ENCODE peak calls at places on chromosomes 2 and 18, in nine cellular contexts. F is NAMALWA; H is heart right ventricle; A is EH; N is tibial nerve; C is M059J; I is iris pigment epithelial cell; Q is brain microvascular endothelial cell; W is activated CD4-positive, alpha-beta T cell treated with anti-CD3 and anti-CD28 coated beads, Interleukin-2, amount 10 ng/mL, durations not matched to agents 24 days and 14 days. V is an unnamed sample.

GRCh38 chr2:172893654-172894053 is 158.0 kb downstream of the RAPGEF4 start:
- DNase-seq in W (no peak), N (no peak), H (no peak), Q (no peak), C (no peak), A (no peak), F (no peak), I (no peak), V (no peak)

GRCh38 chr2:170715932-170716777 is 1.0 kb downstream of the SP5 start:
- DNase-seq in I (no peak), F (no peak), C (no peak), H (peak), Q (no peak), A (no peak), N (no peak), W (no peak), V (no peak)

GRCh38 chr2:73822991-73823390 is 5.8 kb upstream of the STAMBP start:
- DNase-seq in I (no peak), W (no peak), A (no peak), F (peak), N (no peak), Q (no peak), C (no peak), H (no peak), V (no peak)

GRCh38 chr18:8114480-8114879 is 494.8 kb upstream of the RAB12 start:
- DNase-seq in N (no peak), C (no peak), W (no peak), H (no peak), A (no peak), F (no peak), Q (no peak), I (no peak), V (no peak)

GRCh38 chr2:33848486-33848885 is 249.4 kb upstream of the FAM98A start:
- DNase-seq in F (no peak), W (no peak), N (no peak), A (peak), Q (peak), C (peak), I (peak), H (no peak), V (no peak)

GRCh38 chr2:64274399-64275173 is 130.4 kb upstream of the PELI1 start:
- DNase-seq in Q (no peak), I (peak), W (no peak), C (peak), F (no peak), H (no peak), N (no peak), A (no peak), V (no peak)

GRCh38 chr2:219573166-219573565 is 1.1 kb downstream of the INHA start:
- DNase-seq in I (no peak), H (no peak), F (no peak), N (no peak), C (no peak), Q (no peak), W (no peak), A (no peak), V (no peak)

GRCh38 chr2:145203931-145204330 is 684.0 kb upstream of the ZEB2 start:
- DNase-seq in W (no peak), Q (no peak), F (no peak), N (no peak), H (no peak), I (no peak), A (no peak), C (no peak), V (no peak)

GRCh38 chr2:241357531-241357930 is 1.4 kb downstream of the FARP2 start:
- DNase-seq in Q (no peak), A (no peak), C (no peak), F (no peak), H (no peak), W (no peak), I (no peak), N (no peak), V (no peak)

GRCh38 chr2:231674587-231675334 is 33.6 kb upstream of the PTMA start:
- DNase-seq in Q (no peak), F (peak), N (peak), I (peak), C (peak), W (peak), A (peak), H (peak), V (peak)

GRCh38 chr18:79695269-79695668 is 15.7 kb downstream of the CTDP1 start:
- DNase-seq in H (no peak), I (peak), A (no peak), N (no peak), F (no peak), C (no peak), Q (peak), W (no peak), V (no peak)

GRCh38 chr2:3665886-3666612 is 8.0 kb downstream of the ALLC start:
- DNase-seq in Q (no peak), H (no peak), W (no peak), I (no peak), N (no peak), A (no peak), F (no peak), C (no peak), V (no peak)

GRCh38 chr2:232488097-232488711 is 570 bp upstream of the ECEL1 start:
- DNase-seq in F (no peak), A (no peak), I (no peak), Q (no peak), C (no peak), H (no peak), N (no peak), W (no peak), V (no peak)

V was measured in breast epithelium.